ENCODE peak calls at places on chromosomes 6 and 20, in nine cellular contexts. A, V, R, F, Q, N, U, G and M are unnamed samples. For H3K4me1, the result is how much of the 10 kb centered on the place peaks cover.

GRCh38 chr6:28161410-28162079 is 19.9 kb downstream of the ZKSCAN8 start:
- DNase-seq in R (peak), F (peak), N (peak), G (peak), A (peak), Q (peak), U (peak), V (peak), M (no peak)

GRCh38 chr6:151260191-151260590 is 20.4 kb downstream of the AKAP12 start:
- DNase-seq in R (no peak), U (no peak), N (no peak), G (no peak), V (no peak), F (no peak), Q (no peak), A (no peak), M (no peak)

GRCh38 chr6:18126116-18126515 is 3.6 kb upstream of the NHLRC1 start:
- DNase-seq in A (no peak), R (no peak), Q (no peak), F (no peak), V (no peak), N (no peak), G (no peak), U (peak), M (no peak)

GRCh38 chr20:15916623-15917022 is 656.6 kb downstream of the KIF16B start:
- DNase-seq in A (no peak), V (no peak), R (no peak), G (no peak), Q (no peak), F (no peak), N (no peak), U (no peak), M (no peak)

GRCh38 chr6:163741342-163741741 is 326.8 kb downstream of the QKI start:
- DNase-seq in F (no peak), G (no peak), R (no peak), V (no peak), A (no peak), N (no peak), Q (no peak), U (no peak), M (no peak)

GRCh38 chr6:98039876-98040605 is 757.0 kb upstream of the MMS22L start:
- DNase-seq in R (no peak), F (no peak), V (no peak), G (no peak), A (no peak), U (peak), Q (no peak), N (no peak), M (no peak)

GRCh38 chr6:37738216-37738615 is 40.5 kb upstream of the MDGA1 start:
- DNase-seq in A (no peak), R (no peak), N (no peak), G (no peak), V (no peak), U (no peak), Q (no peak), F (no peak), M (no peak)

GRCh38 chr6:34810936-34811632 is 19.2 kb downstream of the BLTP3A start:
- DNase-seq in Q (no peak), R (no peak), G (no peak), N (peak), V (peak), A (no peak), F (peak), U (peak), M (no peak)

GRCh38 chr20:43863821-43864544 is 50.7 kb upstream of the TOX2 start:
- DNase-seq in F (no peak), V (no peak), R (no peak), G (no peak), N (no peak), A (no peak), U (no peak), Q (no peak), M (no peak)

GRCh38 chr6:3183071-3183470 is 25.7 kb upstream of the TUBB2A start:
- DNase-seq in V (no peak), N (no peak), G (no peak), Q (no peak), R (no peak), A (no peak), F (no peak), U (no peak), M (no peak)

GRCh38 chr20:63186528-63187316 is 29.2 kb downstream of the YTHDF1 start:
- DNase-seq in R (no peak), F (no peak), V (peak), Q (no peak), G (no peak), A (no peak), N (no peak), U (no peak), M (no peak)

GRCh38 chr20:3910868-3911267 is 21.7 kb downstream of the PANK2 start:
- DNase-seq in U (no peak), V (no peak), Q (no peak), R (no peak), A (no peak), F (no peak), G (no peak), N (no peak), M (no peak)

GRCh38 chr20:46568570-46569129 is 18.2 kb upstream of the OCSTAMP start:
- DNase-seq in G (peak), R (peak), U (peak), Q (peak), V (no peak), A (peak), F (peak), N (peak), M (peak)

GRCh38 chr20:35192071-35192872 is 20.4 kb downstream of the PROCR start:
- DNase-seq in U (no peak), A (peak), N (peak), R (no peak), Q (no peak), G (no peak), F (no peak), V (no peak), M (no peak)

GRCh38 chr20:10639762-10640556 is 33.8 kb downstream of the JAG1 start:
- DNase-seq in Q (no peak), F (no peak), A (no peak), G (no peak), U (no peak), R (peak), N (peak), V (no peak), M (peak)

GRCh38 chr6:131766631-131767030 is 41.2 kb upstream of the ENPP1 start:
- DNase-seq in Q (no peak), G (no peak), N (no peak), R (no peak), U (no peak), V (no peak), F (no peak), A (no peak), M (no peak)

GRCh38 chr6:154297711-154298110 is 58.9 kb downstream of the IPCEF1 start:
- DNase-seq in N (no peak), U (no peak), G (no peak), F (no peak), A (no peak), R (no peak), Q (no peak), V (no peak), M (no peak)

GRCh38 chr6:13005994-13006393 is 289.4 kb downstream of the PHACTR1 start:
- DNase-seq in R (no peak), G (no peak), Q (no peak), U (no peak), F (no peak), A (no peak), V (no peak), N (no peak), M (no peak)

GRCh38 chr6:159982726-159983506 is 14.0 kb downstream of the IGF2R start:
- DNase-seq in V (no peak), N (no peak), Q (no peak), A (no peak), R (no peak), G (no peak), U (peak), F (no peak), M (no peak)

GRCh38 chr6:134432036-134432435 is 114.1 kb upstream of the SGK1 start:
- DNase-seq in N (no peak), A (no peak), F (no peak), V (no peak), U (no peak), R (no peak), Q (no peak), G (no peak), M (no peak)

GRCh38 chr6:136791296-136792065 is 796 bp downstream of the MAP3K5 start:
- DNase-seq in R (peak), F (peak), U (peak), A (peak), V (peak), N (peak), Q (peak), G (peak), M (peak)

GRCh38 chr6:31037692-31038091 is 27.4 kb downstream of the MUC22 start:
- DNase-seq in A (no peak), G (peak), V (no peak), U (no peak), R (no peak), N (no peak), Q (no peak), F (no peak), M (no peak)

GRCh38 chr20:50138120-50138478 is 15.4 kb downstream of the PEDS1 start:
- DNase-seq in N (no peak), U (no peak), A (no peak), R (no peak), Q (no peak), G (no peak), V (no peak), F (no peak), M (no peak)

GRCh38 chr20:38115205-38115604 is 49.9 kb downstream of the TGM2 start:
- DNase-seq in U (no peak), R (no peak), Q (no peak), A (no peak), G (no peak), N (no peak), V (no peak), F (peak), M (no peak)

GRCh38 chr20:9458075-9458818 is 56.1 kb upstream of the LAMP5 start:
- DNase-seq in F (no peak), R (no peak), G (no peak), V (peak), Q (no peak), U (peak), N (peak), A (no peak), M (no peak)

GRCh38 chr6:90062667-90063066 is 168.4 kb downstream of the GJA10 start:
- DNase-seq in V (no peak), A (no peak), G (no peak), R (no peak), F (no peak), Q (no peak), U (no peak), N (no peak), M (no peak)

GRCh38 chr6:155155787-155156447 is 107.9 kb upstream of the CLDN20 start:
- DNase-seq in N (no peak), U (no peak), A (no peak), R (no peak), G (peak), Q (no peak), F (no peak), V (no peak), M (no peak)

GRCh38 chr6:3318226-3318625 is 59.5 kb downstream of the PSMG4 start:
- DNase-seq in V (no peak), R (no peak), A (no peak), G (no peak), U (no peak), Q (no peak), N (no peak), F (no peak), M (no peak)

GRCh38 chr6:124967444-124967843 is 5.2 kb downstream of the RNF217 start:
- DNase-seq in G (no peak), F (no peak), A (no peak), N (no peak), R (no peak), U (peak), Q (no peak), V (no peak), M (no peak)

GRCh38 chr6:33869826-33870423 is 66.1 kb upstream of the MLN start:
- DNase-seq in N (no peak), F (no peak), V (no peak), Q (no peak), U (no peak), R (no peak), A (no peak), G (no peak), M (no peak)

GRCh38 chr6:102204336-102204735 is 810.8 kb downstream of the GRIK2 start:
- DNase-seq in F (no peak), U (no peak), Q (no peak), N (no peak), V (no peak), A (no peak), G (no peak), R (no peak), M (no peak)

GRCh38 chr20:925516-925915 is 9.4 kb upstream of the ANGPT4 start:
- DNase-seq in U (no peak), R (no peak), N (no peak), V (no peak), Q (no peak), F (no peak), A (no peak), G (no peak), M (no peak)

GRCh38 chr20:51446656-51447055 is 95.9 kb downstream of the NFATC2 start:
- DNase-seq in V (peak), Q (no peak), N (no peak), A (no peak), U (peak), F (peak), G (no peak), R (peak), M (no peak)

GRCh38 chr6:157838718-157839430 is 15.8 kb downstream of the SNX9 start:
- DNase-seq in V (no peak), R (no peak), U (no peak), N (no peak), Q (no peak), F (no peak), A (no peak), G (no peak), M (no peak)

GRCh38 chr6:163191704-163192537 is 222.6 kb upstream of the QKI start:
- DNase-seq in F (no peak), Q (no peak), N (no peak), R (no peak), U (no peak), G (no peak), V (no peak), A (no peak), M (no peak)

GRCh38 chr6:41538556-41539182 is 7.5 kb upstream of the FOXP4 start:
- DNase-seq in A (no peak), N (no peak), R (no peak), G (no peak), F (no peak), U (peak), V (no peak), Q (no peak), M (no peak)

GRCh38 chr6:149925253-149925973 is 2.5 kb upstream of the RAET1G start:
- DNase-seq in V (no peak), N (no peak), Q (no peak), U (no peak), G (no peak), F (no peak), R (no peak), A (no peak), M (no peak)

DNA sequence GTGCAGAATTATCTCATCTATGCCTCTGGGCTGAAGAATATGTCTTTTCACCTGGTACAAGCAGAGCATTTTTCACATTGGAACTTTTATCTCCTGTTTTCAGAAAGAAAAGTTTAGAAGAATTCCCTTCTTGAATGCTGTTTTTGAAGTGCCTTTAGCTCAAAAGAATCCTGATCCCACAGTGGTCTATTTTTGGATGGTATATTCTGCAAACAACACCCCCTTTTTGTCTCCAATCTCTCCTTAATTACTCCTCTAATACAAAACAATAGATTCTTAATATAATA is 57.7 kb upstream of the HFE start:
- DNase-seq in N (no peak), R (no peak), V (no peak), F (no peak), A (no peak), Q (no peak), G (no peak), U (no peak), M (no peak)
- H3K4me1 ChIP-seq in N (under half), R (under half), V (under half), F (under half), A (under half), Q (under half), G (under half), U (under half), M (under half)

GRCh38 chr6:87473419-87473903 is 687 bp downstream of the SLC35A1 start:
- DNase-seq in G (no peak), Q (no peak), F (no peak), N (no peak), R (no peak), U (peak), V (peak), A (peak), M (peak)

GRCh38 chr6:87472525-87473418 is at the start of gene SLC35A1:
- DNase-seq in V (peak), U (peak), Q (peak), G (peak), F (peak), R (peak), A (peak), N (peak), M (peak)
- TF ChIP-seq CTCF in V (no peak), U (peak), Q (peak), G (no peak), F (peak), R (peak), A (peak), N (peak), M (peak)

DNA sequence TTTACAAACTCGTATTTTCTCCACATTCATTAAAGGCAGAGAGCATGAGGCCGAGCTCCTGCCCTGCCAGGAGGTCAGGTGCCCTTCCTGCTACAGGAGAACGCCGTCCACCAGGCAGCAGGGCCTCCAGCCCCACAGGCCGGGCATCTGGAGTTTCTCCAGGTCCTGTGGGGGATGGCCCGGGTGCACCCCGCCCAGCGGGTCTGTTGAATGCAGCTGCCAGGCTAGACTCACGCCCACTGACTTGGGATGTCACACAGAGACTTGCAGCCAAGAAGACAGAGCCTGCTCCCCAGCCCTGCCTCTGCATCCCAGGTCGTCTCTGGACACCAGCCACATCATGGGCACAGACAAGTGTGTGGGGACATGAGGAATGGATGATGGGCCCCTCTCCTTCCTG is 376.4 kb downstream of the CDH4 start:
- DNase-seq in V (no peak), G (no peak), A (no peak), N (no peak), U (no peak), F (no peak), Q (no peak), R (no peak), M (no peak)
- H3K27ac ChIP-seq in V (no peak), G (no peak), A (no peak), N (no peak), U (no peak), F (no peak), Q (no peak), R (no peak), M (no peak)

DNA sequence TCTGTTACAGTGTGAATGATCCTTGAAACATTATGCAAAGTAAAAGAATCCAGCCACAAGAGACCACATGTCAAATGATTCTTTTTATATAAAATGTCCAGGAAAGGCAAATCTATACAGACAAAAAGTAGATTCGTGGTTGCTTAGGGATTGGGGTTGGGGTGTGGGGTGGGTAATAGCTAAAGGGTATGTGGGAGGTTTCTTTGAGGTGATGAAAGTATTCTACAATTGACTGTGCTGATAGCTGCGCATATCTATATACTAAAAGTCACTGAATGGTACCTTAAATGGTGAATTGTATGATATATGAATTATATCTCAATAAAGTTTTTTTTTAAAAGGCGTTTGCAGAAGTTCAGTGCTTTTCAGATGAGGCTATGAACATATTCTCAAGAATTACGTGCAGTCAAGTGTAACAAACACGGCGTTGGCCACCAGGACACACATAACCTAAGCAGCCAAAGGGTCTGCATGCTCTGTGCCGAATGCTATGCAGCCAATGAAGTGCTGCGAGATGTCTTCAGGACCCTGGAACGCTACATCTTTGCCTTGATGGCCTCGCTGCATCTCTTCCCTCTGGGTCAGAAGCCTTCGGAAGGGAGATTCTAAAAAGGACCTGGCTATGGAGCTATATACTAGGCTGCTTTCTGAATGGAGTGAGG is 96.9 kb downstream of the SCML4 start:
- DNase-seq in G (no peak), Q (no peak), N (no peak), F (no peak), V (no peak), R (no peak), A (no peak), U (no peak), M (no peak)
- H3K4me1 ChIP-seq in G (under half), Q (under half), N (under half), F (under half), V (under half), R (under half), A (under half), U (under half), M (under half)

GRCh38 chr6:142384455-142385332 is 82.9 kb downstream of the ADGRG6 start:
- DNase-seq in A (no peak), R (no peak), N (no peak), U (no peak), F (no peak), V (no peak), G (no peak), Q (no peak), M (no peak)

GRCh38 chr6:142385352-142385751 is 83.5 kb downstream of the ADGRG6 start:
- DNase-seq in R (no peak), V (no peak), Q (no peak), G (no peak), N (no peak), A (no peak), F (no peak), U (no peak), M (no peak)

GRCh38 chr6:142386657-142387056 is 84.8 kb downstream of the ADGRG6 start:
- DNase-seq in N (no peak), U (no peak), G (no peak), A (no peak), R (no peak), Q (no peak), V (no peak), F (no peak), M (no peak)

DNA sequence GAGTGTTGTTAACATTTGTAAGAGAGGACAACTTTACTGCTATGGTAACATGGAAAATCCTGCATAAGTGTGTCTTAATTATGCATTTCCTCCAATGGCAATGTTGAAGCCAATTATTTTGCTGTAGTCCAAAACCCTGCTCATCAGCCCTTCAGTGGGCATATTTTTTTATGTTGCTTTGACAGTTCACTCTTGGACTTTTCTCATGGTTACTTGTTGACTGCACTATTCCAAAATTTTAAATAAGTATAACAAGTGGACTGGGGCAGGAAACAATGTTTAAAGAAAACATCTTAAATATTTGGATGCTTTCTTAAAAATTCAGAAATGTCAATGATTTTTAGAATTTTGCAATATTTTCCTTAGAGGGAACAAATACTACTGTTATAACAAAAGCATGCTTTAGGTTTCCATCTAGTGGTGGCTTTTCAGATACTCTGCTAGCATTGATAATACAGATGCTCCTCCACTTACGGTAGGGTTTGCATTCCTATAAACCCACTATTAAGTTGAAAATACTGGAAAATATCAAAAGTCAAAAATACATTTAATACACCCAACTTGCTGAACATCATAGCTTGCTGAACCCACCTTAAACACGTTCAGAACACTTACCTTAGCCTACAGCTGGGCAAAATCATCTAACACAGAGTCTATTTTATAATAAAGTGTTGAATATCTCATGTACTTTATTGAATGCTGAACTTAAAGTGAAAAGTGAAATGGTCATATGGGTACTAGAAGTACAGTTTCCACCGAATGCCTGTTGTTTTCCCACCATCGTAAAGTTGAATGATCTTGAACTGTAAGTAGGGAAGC is 86.4 kb downstream of the ADGRG6 start:
- DNase-seq in V (peak), U (peak), R (no peak), Q (no peak), G (no peak), F (no peak), N (no peak), A (no peak), M (no peak)
- TF ChIP-seq CTCF in V (peak), U (peak), R (peak), Q (peak), G (no peak), F (peak), N (peak), A (peak), M (peak)

GRCh38 chr6:19312291-19312978 is 524.7 kb upstream of the ID4 start:
- DNase-seq in F (no peak), Q (no peak), A (no peak), V (no peak), G (no peak), U (no peak), N (no peak), R (no peak), M (no peak)
- H3K27ac ChIP-seq in F (no peak), Q (no peak), A (no peak), V (no peak), G (no peak), U (no peak), N (no peak), R (no peak), M (no peak)